ENCODE peak calls at places on chromosomes 16 and 17, in four cellular contexts. T, E, L and Z are unnamed samples.

GRCh38 chr17:31754239-31754945 is 104.7 kb downstream of the COPRS start:
- DNase-seq in T (no peak), E (no peak), L (no peak), Z (no peak)

GRCh38 chr17:5078106-5079028 is at the start of gene ZFP3:
- DNase-seq in T (no peak), E (peak; percentile 56), L (no peak), Z (peak; percentile 71)

GRCh38 chr17:15377200-15377599 is 35.8 kb upstream of the TEKT3 start:
- DNase-seq in T (no peak), E (no peak), L (no peak), Z (no peak)

GRCh38 chr16:29154676-29155121 is 169.8 kb downstream of the LAT start:
- DNase-seq in T (no peak), E (no peak), L (no peak), Z (no peak)

GRCh38 chr17:75473246-75473645 is 16.8 kb downstream of the TMEM94 start:
- DNase-seq in T (no peak), E (no peak), L (no peak), Z (no peak)

GRCh38 chr16:54142787-54143186 is 143.8 kb downstream of the IRX3 start:
- DNase-seq in T (no peak), E (no peak), L (no peak), Z (no peak)

GRCh38 chr17:48550313-48551205 is 5.7 kb upstream of the HOXB2 start:
- DNase-seq in T (no peak), E (no peak), L (no peak), Z (no peak)

GRCh38 chr17:8120520-8121443 is 2.5 kb upstream of the ALOXE3 start:
- DNase-seq in T (peak; percentile 81), E (peak; percentile 63), L (peak; percentile 65), Z (no peak)

GRCh38 chr16:66927918-66928649 is 2.7 kb upstream of the RRAD start:
- DNase-seq in T (no peak), E (no peak), L (no peak), Z (no peak)

GRCh38 chr17:75109047-75109406 is 742 bp upstream of the ARMC7 start:
- DNase-seq in T (no peak), E (no peak), L (no peak), Z (no peak)

GRCh38 chr16:74257061-74257460 is 39.6 kb upstream of the PSMD7 start:
- DNase-seq in T (no peak), E (no peak), L (peak; percentile 71), Z (no peak)

GRCh38 chr17:73969956-73970355 is 233.5 kb upstream of the RPL38 start:
- DNase-seq in T (no peak), E (no peak), L (peak; percentile 96), Z (no peak)

GRCh38 chr17:80099291-80100034 is 1.9 kb upstream of the GAA start:
- DNase-seq in T (no peak), E (no peak), L (no peak), Z (no peak)

GRCh38 chr17:13638855-13639458 is 37.2 kb upstream of the HS3ST3A1 start:
- DNase-seq in T (peak; percentile 69), E (no peak), L (no peak), Z (no peak)

GRCh38 chr17:30530346-30531025 is 53.3 kb downstream of the GOSR1 start:
- DNase-seq in T (no peak), E (no peak), L (no peak), Z (no peak)

DNA sequence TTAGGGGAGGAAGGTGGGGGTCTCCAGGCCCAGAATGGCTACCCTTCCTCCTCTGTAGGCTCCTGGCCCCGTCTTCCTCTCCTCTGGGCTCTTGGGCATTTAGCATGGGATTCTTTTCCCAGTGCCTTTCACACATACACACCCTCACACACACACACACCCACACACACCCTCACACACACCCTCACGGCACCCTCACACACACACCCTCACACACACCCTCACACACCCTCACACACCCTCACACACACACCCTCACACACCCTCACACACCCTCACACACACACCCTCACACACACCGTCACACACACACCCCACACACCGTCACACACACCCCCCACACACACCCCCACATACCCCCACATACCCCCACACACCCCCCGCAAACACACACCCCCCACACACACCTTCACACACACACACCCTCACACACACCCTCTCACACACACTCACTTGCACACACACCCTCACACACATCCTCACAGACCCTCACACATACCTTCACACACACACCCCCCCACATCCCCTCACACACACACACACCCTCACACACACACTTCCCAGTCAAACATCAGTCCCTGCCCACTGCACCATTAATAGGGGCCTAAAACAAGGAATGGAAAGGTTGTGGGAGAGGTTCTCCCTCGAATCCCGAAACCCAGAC is 845 bp downstream of the SGCA start:
- DNase-seq in T (no peak), E (no peak), L (no peak), Z (no peak)
- TF ChIP-seq SPI1 in T (no peak), E (no peak), L (no peak), Z (no peak)

DNA sequence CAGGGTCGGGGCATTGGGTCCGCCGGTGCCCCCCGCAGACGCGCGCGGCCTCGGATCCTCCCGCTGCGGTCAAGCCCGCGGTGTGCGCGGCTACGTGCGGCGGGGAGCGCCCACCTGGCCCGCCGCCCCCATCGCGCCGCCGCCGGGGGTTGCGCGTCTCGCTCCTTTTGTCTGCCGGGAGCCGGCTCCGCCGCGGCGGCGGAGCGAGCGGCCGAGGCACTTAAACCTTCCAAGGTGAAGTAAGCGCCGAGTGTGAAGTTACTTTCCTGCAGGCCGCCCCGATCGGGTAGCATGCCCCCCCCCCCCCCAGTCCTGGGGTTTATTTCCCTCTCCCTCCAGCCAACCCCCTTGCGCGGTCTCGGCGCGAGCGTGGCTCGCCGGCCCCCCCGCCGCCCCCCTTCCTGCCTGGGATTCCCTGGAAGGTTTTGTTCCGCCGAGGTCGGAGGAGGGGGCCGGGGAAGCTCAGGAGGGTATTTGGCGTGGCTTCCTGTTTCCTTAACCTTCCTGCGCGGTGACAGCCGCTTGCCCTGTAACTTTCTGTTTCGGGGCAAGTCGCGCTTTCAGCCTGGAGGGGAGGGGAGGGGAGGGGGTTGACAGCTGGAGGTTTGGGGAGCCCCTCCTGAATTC is 56.6 kb upstream of the GSE1 start:
- DNase-seq in T (peak; percentile 84), E (no peak), L (peak; percentile 60), Z (peak; percentile 67)
- TF ChIP-seq SPI1 in T (peak; percentile 62), E (peak; percentile 40), L (peak; percentile 15), Z (peak; percentile 54)

DNA sequence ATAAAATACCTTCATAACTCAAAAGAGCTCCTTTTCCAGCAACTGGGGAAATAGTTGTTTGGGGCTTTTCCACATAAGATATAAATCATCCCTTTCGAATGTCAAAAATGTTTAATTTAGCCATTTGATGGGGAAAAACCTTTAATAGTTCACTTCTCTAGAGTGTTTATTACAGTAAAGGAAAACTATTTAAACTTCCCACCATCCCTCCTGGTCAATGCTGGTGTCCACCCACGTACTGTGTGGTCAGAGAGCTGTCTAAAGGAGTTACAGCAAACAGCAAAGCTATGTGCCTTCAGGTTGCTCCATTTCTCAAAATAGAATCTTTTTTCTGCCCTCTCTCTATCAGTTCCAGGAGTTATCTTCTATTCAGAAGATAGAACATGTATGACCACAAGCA is 33.5 kb downstream of the KANSL1 start:
- DNase-seq in T (peak; percentile 43), E (no peak), L (no peak), Z (no peak)
- TF ChIP-seq SPI1 in T (no peak), E (no peak), L (no peak), Z (no peak)

GRCh38 chr17:47013341-47013740 is 34.3 kb upstream of the RPRML start:
- DNase-seq in T (no peak), E (no peak), L (no peak), Z (no peak)
- TF ChIP-seq SPI1 in T (no peak), E (no peak), L (no peak), Z (no peak)